ENCODE peak calls at places on chromosome 3, in nine cellular contexts. One of them, this sample, is unnamed.

GRCh38 chr3:101020616-101021015 is 27.4 kb upstream of the ABI3BP start:
- DNase-seq in A549: no peak
- DNase-seq in AG09319: no peak
- DNase-seq in dorsolateral prefrontal cortex: no peak
- DNase-seq in HL-60: no peak
- DNase-seq in endothelial cell: no peak
- DNase-seq in AG04449: peak
- DNase-seq in hepatocyte: no peak
- DNase-seq in AG04450: no peak
- DNase-seq in this sample: no peak

GRCh38 chr3:188788621-188789081 is 383.1 kb upstream of the TPRG1 start:
- DNase-seq in A549: no peak
- DNase-seq in AG09319: no peak
- DNase-seq in dorsolateral prefrontal cortex: no peak
- DNase-seq in HL-60: peak
- DNase-seq in endothelial cell: no peak
- DNase-seq in AG04449: peak
- DNase-seq in hepatocyte: no peak
- DNase-seq in AG04450: peak
- DNase-seq in this sample: no peak

GRCh38 chr3:33537135-33537534 is 96.9 kb upstream of the UBP1 start:
- DNase-seq in A549: no peak
- DNase-seq in AG09319: no peak
- DNase-seq in dorsolateral prefrontal cortex: no peak
- DNase-seq in HL-60: no peak
- DNase-seq in endothelial cell: no peak
- DNase-seq in AG04449: no peak
- DNase-seq in hepatocyte: no peak
- DNase-seq in AG04450: no peak
- DNase-seq in this sample: no peak

GRCh38 chr3:55013145-55013544 is 85.3 kb upstream of the LRTM1 start:
- DNase-seq in A549: peak
- DNase-seq in AG09319: no peak
- DNase-seq in dorsolateral prefrontal cortex: no peak
- DNase-seq in HL-60: no peak
- DNase-seq in endothelial cell: no peak
- DNase-seq in AG04449: no peak
- DNase-seq in hepatocyte: peak
- DNase-seq in AG04450: no peak
- DNase-seq in this sample: no peak

GRCh38 chr3:196994056-196994455 is 25.4 kb upstream of the PIGZ start:
- DNase-seq in A549: no peak
- DNase-seq in AG09319: no peak
- DNase-seq in dorsolateral prefrontal cortex: no peak
- DNase-seq in HL-60: no peak
- DNase-seq in endothelial cell: no peak
- DNase-seq in AG04449: no peak
- DNase-seq in hepatocyte: no peak
- DNase-seq in AG04450: no peak
- DNase-seq in this sample: no peak

GRCh38 chr3:126527006-126527405 is 3.1 kb downstream of the CHST13 start:
- DNase-seq in A549: no peak
- DNase-seq in AG09319: no peak
- DNase-seq in dorsolateral prefrontal cortex: no peak
- DNase-seq in HL-60: no peak
- DNase-seq in endothelial cell: no peak
- DNase-seq in AG04449: no peak
- DNase-seq in hepatocyte: no peak
- DNase-seq in AG04450: no peak
- DNase-seq in this sample: no peak

GRCh38 chr3:29384640-29385039 is 103.8 kb downstream of the RBMS3 start:
- DNase-seq in A549: no peak
- DNase-seq in AG09319: peak
- DNase-seq in dorsolateral prefrontal cortex: no peak
- DNase-seq in HL-60: no peak
- DNase-seq in endothelial cell: no peak
- DNase-seq in AG04449: peak
- DNase-seq in hepatocyte: peak
- DNase-seq in AG04450: no peak
- DNase-seq in this sample: no peak

GRCh38 chr3:44529927-44530326 is 25.1 kb upstream of the ZKSCAN7 start:
- DNase-seq in A549: no peak
- DNase-seq in AG09319: no peak
- DNase-seq in dorsolateral prefrontal cortex: no peak
- DNase-seq in HL-60: no peak
- DNase-seq in endothelial cell: no peak
- DNase-seq in AG04449: no peak
- DNase-seq in hepatocyte: no peak
- DNase-seq in AG04450: no peak
- DNase-seq in this sample: no peak

GRCh38 chr3:144085964-144086363 is 114.3 kb downstream of the DIPK2A start:
- DNase-seq in A549: peak
- DNase-seq in AG09319: no peak
- DNase-seq in dorsolateral prefrontal cortex: no peak
- DNase-seq in HL-60: peak
- DNase-seq in endothelial cell: no peak
- DNase-seq in AG04449: no peak
- DNase-seq in hepatocyte: peak
- DNase-seq in AG04450: no peak
- DNase-seq in this sample: no peak

GRCh38 chr3:115986555-115987207 is 363.4 kb downstream of the GAP43 start:
- DNase-seq in A549: peak
- DNase-seq in AG09319: no peak
- DNase-seq in dorsolateral prefrontal cortex: no peak
- DNase-seq in HL-60: no peak
- DNase-seq in endothelial cell: peak
- DNase-seq in AG04449: no peak
- DNase-seq in hepatocyte: peak
- DNase-seq in AG04450: no peak
- DNase-seq in this sample: no peak

GRCh38 chr3:151827816-151828215 is 13.9 kb downstream of the AADAC start:
- DNase-seq in A549: no peak
- DNase-seq in AG09319: no peak
- DNase-seq in dorsolateral prefrontal cortex: no peak
- DNase-seq in HL-60: no peak
- DNase-seq in endothelial cell: no peak
- DNase-seq in AG04449: no peak
- DNase-seq in hepatocyte: no peak
- DNase-seq in AG04450: no peak
- DNase-seq in this sample: no peak

GRCh38 chr3:50150404-50150750 is 4.7 kb upstream of the SEMA3F start:
- DNase-seq in A549: no peak
- DNase-seq in AG09319: no peak
- DNase-seq in dorsolateral prefrontal cortex: no peak
- DNase-seq in HL-60: no peak
- DNase-seq in endothelial cell: no peak
- DNase-seq in AG04449: no peak
- DNase-seq in hepatocyte: no peak
- DNase-seq in AG04450: no peak
- DNase-seq in this sample: no peak

GRCh38 chr3:50147016-50147415 is 8.1 kb upstream of the SEMA3F start:
- DNase-seq in A549: no peak
- DNase-seq in AG09319: no peak
- DNase-seq in dorsolateral prefrontal cortex: no peak
- DNase-seq in HL-60: no peak
- DNase-seq in endothelial cell: no peak
- DNase-seq in AG04449: no peak
- DNase-seq in hepatocyte: no peak
- DNase-seq in AG04450: no peak
- DNase-seq in this sample: no peak

GRCh38 chr3:50147447-50147846 is 7.7 kb upstream of the SEMA3F start:
- DNase-seq in A549: no peak
- DNase-seq in AG09319: no peak
- DNase-seq in dorsolateral prefrontal cortex: no peak
- DNase-seq in HL-60: no peak
- DNase-seq in endothelial cell: no peak
- DNase-seq in AG04449: no peak
- DNase-seq in hepatocyte: no peak
- DNase-seq in AG04450: no peak
- DNase-seq in this sample: no peak

GRCh38 chr3:50147861-50148260 is 7.3 kb upstream of the SEMA3F start:
- DNase-seq in A549: no peak
- DNase-seq in AG09319: no peak
- DNase-seq in dorsolateral prefrontal cortex: no peak
- DNase-seq in HL-60: no peak
- DNase-seq in endothelial cell: no peak
- DNase-seq in AG04449: no peak
- DNase-seq in hepatocyte: peak
- DNase-seq in AG04450: no peak
- DNase-seq in this sample: no peak

DNA sequence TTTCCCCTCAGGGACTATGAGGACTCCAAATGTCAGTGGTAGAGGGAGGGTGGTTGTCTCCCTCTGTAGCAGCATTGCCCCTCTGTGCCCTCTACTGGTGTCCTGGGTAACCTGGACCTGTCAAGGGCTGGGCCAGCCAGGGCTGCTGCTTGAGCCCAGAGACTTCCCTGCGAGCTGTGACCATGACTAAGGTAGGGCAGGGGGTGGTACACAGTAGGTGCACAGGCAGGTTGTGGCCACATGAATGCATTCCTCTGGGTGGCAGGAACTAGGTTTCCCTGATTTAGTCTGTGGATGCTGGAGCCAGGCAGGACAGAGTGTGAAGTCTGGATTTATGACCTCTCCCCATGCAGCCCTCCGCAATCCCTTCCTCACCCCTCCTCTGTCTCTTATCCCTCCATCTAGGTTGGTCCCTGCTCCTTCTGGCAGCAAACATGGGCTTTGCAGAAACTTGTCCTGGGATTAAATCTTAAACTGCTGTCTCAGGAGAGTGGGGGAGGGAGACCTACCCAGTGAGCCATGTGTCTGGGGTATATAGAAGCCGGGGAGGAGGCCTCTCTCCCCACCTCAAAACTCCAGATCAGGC is 8.7 kb upstream of the SEMA3F start:
- DNase-seq in A549: no peak
- DNase-seq in AG09319: no peak
- DNase-seq in dorsolateral prefrontal cortex: no peak
- DNase-seq in HL-60: no peak
- DNase-seq in endothelial cell: no peak
- DNase-seq in AG04449: no peak
- DNase-seq in hepatocyte: no peak
- DNase-seq in AG04450: no peak
- DNase-seq in this sample: no peak
- TF ChIP-seq CTCF in A549: no peak
- TF ChIP-seq CTCF in AG09319: no peak
- TF ChIP-seq CTCF in dorsolateral prefrontal cortex: no peak
- TF ChIP-seq CTCF in HL-60: no peak
- TF ChIP-seq CTCF in endothelial cell: no peak
- TF ChIP-seq CTCF in AG04449: no peak
- TF ChIP-seq CTCF in hepatocyte: no peak
- TF ChIP-seq CTCF in AG04450: no peak
- TF ChIP-seq CTCF in this sample: no peak

GRCh38 chr3:167350245-167350862 is 29.7 kb downstream of the ZBBX start:
- DNase-seq in A549: peak
- DNase-seq in AG09319: no peak
- DNase-seq in dorsolateral prefrontal cortex: no peak
- DNase-seq in HL-60: peak
- DNase-seq in endothelial cell: peak
- DNase-seq in AG04449: no peak
- DNase-seq in hepatocyte: peak
- DNase-seq in AG04450: no peak
- DNase-seq in this sample: peak
- TF ChIP-seq CTCF in A549: peak
- TF ChIP-seq CTCF in AG09319: no peak
- TF ChIP-seq CTCF in dorsolateral prefrontal cortex: peak
- TF ChIP-seq CTCF in HL-60: peak
- TF ChIP-seq CTCF in endothelial cell: peak
- TF ChIP-seq CTCF in AG04449: no peak
- TF ChIP-seq CTCF in hepatocyte: peak
- TF ChIP-seq CTCF in AG04450: peak
- TF ChIP-seq CTCF in this sample: peak

GRCh38 chr3:156252656-156253055 is 132.3 kb downstream of the KCNAB1 start:
- DNase-seq in A549: no peak
- DNase-seq in AG09319: no peak
- DNase-seq in dorsolateral prefrontal cortex: no peak
- DNase-seq in HL-60: no peak
- DNase-seq in endothelial cell: no peak
- DNase-seq in AG04449: no peak
- DNase-seq in hepatocyte: no peak
- DNase-seq in AG04450: no peak
- DNase-seq in this sample: no peak
- TF ChIP-seq CTCF in A549: no peak
- TF ChIP-seq CTCF in AG09319: no peak
- TF ChIP-seq CTCF in dorsolateral prefrontal cortex: no peak
- TF ChIP-seq CTCF in HL-60: no peak
- TF ChIP-seq CTCF in endothelial cell: no peak
- TF ChIP-seq CTCF in AG04449: no peak
- TF ChIP-seq CTCF in hepatocyte: no peak
- TF ChIP-seq CTCF in AG04450: no peak
- TF ChIP-seq CTCF in this sample: no peak

GRCh38 chr3:117441851-117442250 is 732.3 kb downstream of the TUSC7 start:
- DNase-seq in A549: no peak
- DNase-seq in AG09319: no peak
- DNase-seq in dorsolateral prefrontal cortex: no peak
- DNase-seq in HL-60: no peak
- DNase-seq in endothelial cell: no peak
- DNase-seq in AG04449: no peak
- DNase-seq in hepatocyte: no peak
- DNase-seq in AG04450: no peak
- DNase-seq in this sample: no peak
- TF ChIP-seq CTCF in A549: no peak
- TF ChIP-seq CTCF in AG09319: no peak
- TF ChIP-seq CTCF in dorsolateral prefrontal cortex: no peak
- TF ChIP-seq CTCF in HL-60: no peak
- TF ChIP-seq CTCF in endothelial cell: no peak
- TF ChIP-seq CTCF in AG04449: no peak
- TF ChIP-seq CTCF in hepatocyte: no peak
- TF ChIP-seq CTCF in AG04450: no peak
- TF ChIP-seq CTCF in this sample: no peak

This sample was measured in neural crest cell.